ENCODE peak calls at places on chromosomes 13 and 19, in seven cellular contexts. Z is Panc1, K is heart left ventricle, O is HCT116, X is fibroblast of villous mesenchyme, H is body of pancreas, C is AG04450. B is an unnamed sample.
A peak's percentile ranks its signal among the peaks of the same experiment; 100 is the strongest.

GRCh38 chr13:27565818-27566217 is 54.5 kb downstream of the LNX2 start:
- DNase-seq in Z (no peak), K (no peak), O (no peak), X (no peak), H (no peak), C (no peak), B (no peak)

GRCh38 chr13:60654405-60654804 is 257.4 kb downstream of the TDRD3 start:
- DNase-seq in Z (peak; percentile 2), K (no peak), O (no peak), X (peak; percentile 1), H (peak; percentile 9), C (no peak), B (no peak)

GRCh38 chr19:16435999-16436650 is 35.6 kb downstream of the EPS15L1 start:
- DNase-seq in Z (no peak), K (no peak), O (no peak), X (peak; percentile 78), H (no peak), C (no peak), B (no peak)

GRCh38 chr13:28056970-28057712 is 43.2 kb downstream of the FLT3 start:
- DNase-seq in Z (no peak), K (no peak), O (no peak), X (no peak), H (no peak), C (no peak), B (no peak)

GRCh38 chr19:988081-988480 is 3.9 kb downstream of the WDR18 start:
- DNase-seq in Z (no peak), K (no peak), O (no peak), X (no peak), H (no peak), C (no peak), B (no peak)

GRCh38 chr13:52749446-52749845 is 9.8 kb upstream of the CNMD start:
- DNase-seq in Z (no peak), K (no peak), O (no peak), X (no peak), H (no peak), C (no peak), B (no peak)

GRCh38 chr19:7992575-7992974 is 12.9 kb downstream of the ELAVL1 start:
- DNase-seq in Z (no peak), K (no peak), O (no peak), X (no peak), H (no peak), C (no peak), B (no peak)

GRCh38 chr19:51915324-51915867 is 10.6 kb upstream of the ZNF649 start:
- DNase-seq in Z (no peak), K (no peak), O (no peak), X (no peak), H (no peak), C (no peak), B (no peak)

GRCh38 chr19:16330368-16330801 is 5.8 kb downstream of the KLF2 start:
- DNase-seq in Z (peak; percentile 65), K (peak; percentile 85), O (peak; percentile 88), X (peak; percentile 75), H (peak; percentile 72), C (no peak), B (no peak)

GRCh38 chr19:19488875-19489690 is 26.3 kb downstream of the TSSK6 start:
- DNase-seq in Z (peak; percentile 64), K (peak; percentile 78), O (peak; percentile 89), X (peak; percentile 81), H (peak; percentile 89), C (peak; percentile 69), B (peak; percentile 92)

GRCh38 chr13:39263033-39263432 is 224.8 kb downstream of the NHLRC3 start:
- DNase-seq in Z (no peak), K (no peak), O (peak; percentile 24), X (peak; percentile 27), H (peak; percentile 46), C (no peak), B (peak; percentile 11)

GRCh38 chr13:30615851-30616311 is 1.8 kb upstream of the USPL1 start:
- DNase-seq in Z (no peak), K (no peak), O (no peak), X (peak; percentile 70), H (no peak), C (no peak), B (no peak)

GRCh38 chr13:63840551-63841421 is 2425.1 kb upstream of the PCDH20 start:
- DNase-seq in Z (no peak), K (no peak), O (no peak), X (no peak), H (no peak), C (no peak), B (no peak)

GRCh38 chr13:61144834-61145593 is 270.6 kb downstream of the PCDH20 start:
- DNase-seq in Z (no peak), K (no peak), O (no peak), X (no peak), H (no peak), C (no peak), B (no peak)

GRCh38 chr13:95791084-95791722 is 114.3 kb downstream of the DNAJC3 start:
- DNase-seq in Z (no peak), K (no peak), O (no peak), X (no peak), H (no peak), C (no peak), B (no peak)

GRCh38 chr19:4744451-4745170 is 21.0 kb upstream of the DPP9 start:
- DNase-seq in Z (no peak), K (no peak), O (no peak), X (peak; percentile 90), H (peak; percentile 67), C (peak; percentile 73), B (peak; percentile 56)

GRCh38 chr13:109155301-109155761 is 525.9 kb downstream of the MYO16 start:
- DNase-seq in Z (no peak), K (no peak), O (peak; percentile 37), X (peak; percentile 95), H (no peak), C (no peak), B (no peak)

GRCh38 chr19:28633223-28634030 is 579.5 kb downstream of the UQCRFS1 start:
- DNase-seq in Z (peak; percentile 15), K (no peak), O (no peak), X (no peak), H (peak; percentile 43), C (no peak), B (peak; percentile 22)

GRCh38 chr19:30361107-30361447 is 11.1 kb upstream of the ZNF536 start:
- DNase-seq in Z (no peak), K (no peak), O (no peak), X (no peak), H (no peak), C (no peak), B (no peak)

GRCh38 chr13:34156841-34157365 is 339.0 kb downstream of the RFC3 start:
- DNase-seq in Z (peak; percentile 82), K (peak; percentile 60), O (peak; percentile 92), X (peak; percentile 94), H (peak; percentile 91), C (peak; percentile 72), B (peak; percentile 93)

GRCh38 chr13:113663934-113664333 is 3.1 kb upstream of the GRK1 start:
- DNase-seq in Z (no peak), K (no peak), O (no peak), X (no peak), H (no peak), C (no peak), B (no peak)

GRCh38 chr13:64278493-64278892 is 2862.8 kb upstream of the PCDH20 start:
- DNase-seq in Z (peak; percentile 22), K (no peak), O (no peak), X (no peak), H (no peak), C (peak; percentile 3), B (no peak)

GRCh38 chr19:33376423-33376822 is 2.9 kb downstream of the CEBPG start:
- DNase-seq in Z (peak; percentile 64), K (peak; percentile 82), O (peak; percentile 46), X (peak; percentile 69), H (peak; percentile 68), C (no peak), B (peak; percentile 36)

GRCh38 chr13:104987621-104988020 is 1547.8 kb downstream of the EFNB2 start:
- DNase-seq in Z (no peak), K (no peak), O (no peak), X (no peak), H (no peak), C (no peak), B (no peak)

GRCh38 chr13:48478401-48478800 is 54.5 kb downstream of the RCBTB2 start:
- DNase-seq in Z (no peak), K (no peak), O (no peak), X (no peak), H (no peak), C (no peak), B (peak; percentile 88)

GRCh38 chr19:49712397-49712859 is 21.5 kb downstream of the CPT1C start:
- DNase-seq in Z (peak; percentile 10), K (peak; percentile 72), O (peak; percentile 92), X (peak; percentile 94), H (peak; percentile 48), C (no peak), B (peak; percentile 73)

GRCh38 chr13:50616101-50616500 is 227.4 kb downstream of the DLEU7 start:
- DNase-seq in Z (no peak), K (no peak), O (no peak), X (peak; percentile 25), H (no peak), C (peak; percentile 26), B (no peak)
- TF ChIP-seq CTCF in Z (no peak), K (no peak), O (no peak), X (no peak), H (no peak), C (no peak), B (no peak)

DNA sequence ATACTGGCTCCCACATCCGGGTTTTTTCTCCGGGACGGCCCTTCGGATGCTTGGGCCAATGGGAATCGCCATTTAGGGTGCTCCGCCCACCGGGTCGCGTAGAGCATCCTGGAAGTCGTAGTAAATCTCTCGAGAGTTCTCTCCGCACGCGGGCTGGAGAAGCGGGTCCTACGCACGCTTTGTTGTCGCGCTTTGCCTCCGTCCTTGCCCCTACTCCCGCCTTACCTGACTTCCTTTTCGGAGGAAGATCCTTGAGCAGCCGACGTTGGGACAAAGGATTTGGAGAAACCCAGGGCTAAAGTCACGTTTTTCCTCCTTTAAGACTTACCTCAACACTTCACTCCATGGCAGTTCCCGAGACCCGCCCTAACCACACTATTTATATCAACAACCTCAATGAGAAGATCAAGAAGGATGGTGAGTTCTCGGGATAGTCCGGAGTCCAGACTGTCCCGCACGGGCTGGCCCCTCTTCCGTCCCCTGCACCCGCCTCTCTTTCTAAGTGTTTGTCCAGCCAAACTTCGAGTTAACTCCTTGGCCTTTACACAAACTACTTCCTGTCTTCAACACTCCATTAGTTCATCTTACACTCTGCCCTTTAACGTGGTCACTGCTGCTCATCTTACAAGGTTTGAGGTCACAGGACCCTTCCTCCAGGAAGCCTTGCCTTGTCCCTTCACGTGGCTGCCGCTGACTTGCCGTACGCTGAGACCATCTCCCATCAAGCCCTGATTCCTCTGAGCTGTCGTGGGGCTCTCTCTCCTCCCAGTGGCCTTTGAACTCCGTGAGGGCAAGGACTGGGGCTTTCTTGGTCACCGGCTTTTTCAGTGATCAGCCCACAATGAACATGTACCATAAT is at the start of gene SNRPA:
- DNase-seq in Z (peak; percentile 90), K (peak; percentile 97), O (peak; percentile 97), X (peak; percentile 99), H (peak; percentile 98), C (peak; percentile 94), B (peak; percentile 97)
- H3K4me3 ChIP-seq in Z (peak within 1 kb of the TSS; percentile 97), K (peak within 1 kb of the TSS; percentile 81), O (peak within 1 kb of the TSS; percentile 81), X (peak within 1 kb of the TSS; percentile 91), H (peak within 1 kb of the TSS; percentile 38), C (peak within 1 kb of the TSS; percentile 94), B (peak within 1 kb of the TSS; percentile 95)

GRCh38 chr19:2701361-2702169 is 929 bp downstream of the GNG7 start:
- DNase-seq in Z (no peak), K (no peak), O (no peak), X (no peak), H (no peak), C (no peak), B (no peak)
- TF ChIP-seq CTCF in Z (no peak), K (no peak), O (no peak), X (no peak), H (no peak), C (no peak), B (no peak)

GRCh38 chr19:11797491-11797890 is 832 bp upstream of the ZNF491 start:
- DNase-seq in Z (peak; percentile 47), K (peak; percentile 89), O (peak; percentile 36), X (peak; percentile 89), H (peak; percentile 97), C (peak; percentile 77), B (peak; percentile 80)
- H3K4me3 ChIP-seq in Z (no peak overlapping the region), K (peak overlapping the region; percentile 69), O (no peak overlapping the region), X (no peak overlapping the region), H (no peak overlapping the region), C (no peak overlapping the region), B (no peak overlapping the region)

B was measured in HFF-Myc.